ENCODE peak calls at places on chromosomes 2 and 18, in seven cellular contexts. One of them, this sample, is unnamed.

GRCh38 chr2:85589982-85590791 is 5.4 kb upstream of the RNF181 start:
- DNase-seq in adrenal gland: peak
- DNase-seq in GM12891: no peak
- DNase-seq in uterus: no peak
- DNase-seq in right lobe of liver: peak
- DNase-seq in HepG2: peak
- DNase-seq in A549: no peak
- DNase-seq in this sample: no peak

GRCh38 chr18:46414863-46415262 is 242.2 kb downstream of the LOXHD1 start:
- DNase-seq in GM12891: no peak
- DNase-seq in A549: no peak
- DNase-seq in uterus: no peak
- DNase-seq in adrenal gland: no peak
- DNase-seq in HepG2: no peak
- DNase-seq in right lobe of liver: no peak
- DNase-seq in this sample: no peak

GRCh38 chr18:21389903-21390302 is 147.9 kb downstream of the GREB1L start:
- DNase-seq in adrenal gland: no peak
- DNase-seq in GM12891: no peak
- DNase-seq in right lobe of liver: no peak
- DNase-seq in HepG2: no peak
- DNase-seq in A549: no peak
- DNase-seq in uterus: no peak
- DNase-seq in this sample: no peak

GRCh38 chr2:2846379-2847130 is 515.5 kb upstream of the MYT1L start:
- DNase-seq in GM12891: no peak
- DNase-seq in uterus: peak
- DNase-seq in right lobe of liver: no peak
- DNase-seq in A549: no peak
- DNase-seq in adrenal gland: no peak
- DNase-seq in HepG2: no peak
- DNase-seq in this sample: no peak

GRCh38 chr2:41038408-41038807 is 586.5 kb upstream of the SLC8A1 start:
- DNase-seq in right lobe of liver: no peak
- DNase-seq in GM12891: no peak
- DNase-seq in uterus: no peak
- DNase-seq in HepG2: no peak
- DNase-seq in adrenal gland: no peak
- DNase-seq in A549: no peak
- DNase-seq in this sample: no peak

GRCh38 chr2:210198326-210198725 is 26.9 kb downstream of the ACADL start:
- DNase-seq in GM12891: no peak
- DNase-seq in A549: no peak
- DNase-seq in right lobe of liver: no peak
- DNase-seq in uterus: no peak
- DNase-seq in HepG2: no peak
- DNase-seq in adrenal gland: no peak
- DNase-seq in this sample: no peak

GRCh38 chr2:85684806-85685205 is 9.4 kb upstream of the GNLY start:
- DNase-seq in A549: no peak
- DNase-seq in HepG2: no peak
- DNase-seq in adrenal gland: no peak
- DNase-seq in uterus: no peak
- DNase-seq in right lobe of liver: no peak
- DNase-seq in GM12891: no peak
- DNase-seq in this sample: no peak

GRCh38 chr18:78875268-78875997 is 104.2 kb upstream of the SALL3 start:
- DNase-seq in adrenal gland: peak
- DNase-seq in A549: no peak
- DNase-seq in HepG2: peak
- DNase-seq in GM12891: peak
- DNase-seq in right lobe of liver: no peak
- DNase-seq in uterus: no peak
- DNase-seq in this sample: no peak

GRCh38 chr2:3326871-3327270 is 50.7 kb downstream of the EIPR1 start:
- DNase-seq in adrenal gland: no peak
- DNase-seq in A549: no peak
- DNase-seq in HepG2: no peak
- DNase-seq in uterus: no peak
- DNase-seq in right lobe of liver: no peak
- DNase-seq in GM12891: no peak
- DNase-seq in this sample: no peak

GRCh38 chr2:149018971-149019370 is 19.5 kb upstream of the LYPD6B start:
- DNase-seq in uterus: no peak
- DNase-seq in A549: no peak
- DNase-seq in adrenal gland: no peak
- DNase-seq in GM12891: no peak
- DNase-seq in HepG2: no peak
- DNase-seq in right lobe of liver: no peak
- DNase-seq in this sample: no peak

GRCh38 chr2:28993211-28993960 is 12.3 kb downstream of the TOGARAM2 start:
- DNase-seq in GM12891: no peak
- DNase-seq in adrenal gland: no peak
- DNase-seq in right lobe of liver: no peak
- DNase-seq in uterus: no peak
- DNase-seq in A549: no peak
- DNase-seq in HepG2: no peak
- DNase-seq in this sample: no peak

GRCh38 chr2:182103531-182103930 is 117.9 kb downstream of the PPP1R1C start:
- DNase-seq in HepG2: no peak
- DNase-seq in uterus: no peak
- DNase-seq in A549: no peak
- DNase-seq in adrenal gland: no peak
- DNase-seq in GM12891: no peak
- DNase-seq in right lobe of liver: no peak
- DNase-seq in this sample: no peak

GRCh38 chr2:108182489-108182888 is 57.3 kb upstream of the SULT1C3 start:
- DNase-seq in adrenal gland: no peak
- DNase-seq in GM12891: no peak
- DNase-seq in right lobe of liver: no peak
- DNase-seq in HepG2: peak
- DNase-seq in A549: no peak
- DNase-seq in uterus: no peak
- DNase-seq in this sample: no peak

GRCh38 chr18:50790956-50791355 is 28.9 kb downstream of the MRO start:
- DNase-seq in A549: no peak
- DNase-seq in right lobe of liver: no peak
- DNase-seq in adrenal gland: no peak
- DNase-seq in GM12891: no peak
- DNase-seq in HepG2: no peak
- DNase-seq in uterus: no peak
- DNase-seq in this sample: no peak

GRCh38 chr2:58157754-58158153 is 83.4 kb downstream of the FANCL start:
- DNase-seq in HepG2: no peak
- DNase-seq in uterus: no peak
- DNase-seq in GM12891: no peak
- DNase-seq in adrenal gland: no peak
- DNase-seq in A549: no peak
- DNase-seq in right lobe of liver: no peak
- DNase-seq in this sample: no peak

GRCh38 chr2:64652231-64653173 is 1.2 kb downstream of the SERTAD2 start:
- DNase-seq in HepG2: peak
- DNase-seq in A549: peak
- DNase-seq in uterus: peak
- DNase-seq in adrenal gland: peak
- DNase-seq in right lobe of liver: peak
- DNase-seq in GM12891: no peak
- DNase-seq in this sample: no peak

DNA sequence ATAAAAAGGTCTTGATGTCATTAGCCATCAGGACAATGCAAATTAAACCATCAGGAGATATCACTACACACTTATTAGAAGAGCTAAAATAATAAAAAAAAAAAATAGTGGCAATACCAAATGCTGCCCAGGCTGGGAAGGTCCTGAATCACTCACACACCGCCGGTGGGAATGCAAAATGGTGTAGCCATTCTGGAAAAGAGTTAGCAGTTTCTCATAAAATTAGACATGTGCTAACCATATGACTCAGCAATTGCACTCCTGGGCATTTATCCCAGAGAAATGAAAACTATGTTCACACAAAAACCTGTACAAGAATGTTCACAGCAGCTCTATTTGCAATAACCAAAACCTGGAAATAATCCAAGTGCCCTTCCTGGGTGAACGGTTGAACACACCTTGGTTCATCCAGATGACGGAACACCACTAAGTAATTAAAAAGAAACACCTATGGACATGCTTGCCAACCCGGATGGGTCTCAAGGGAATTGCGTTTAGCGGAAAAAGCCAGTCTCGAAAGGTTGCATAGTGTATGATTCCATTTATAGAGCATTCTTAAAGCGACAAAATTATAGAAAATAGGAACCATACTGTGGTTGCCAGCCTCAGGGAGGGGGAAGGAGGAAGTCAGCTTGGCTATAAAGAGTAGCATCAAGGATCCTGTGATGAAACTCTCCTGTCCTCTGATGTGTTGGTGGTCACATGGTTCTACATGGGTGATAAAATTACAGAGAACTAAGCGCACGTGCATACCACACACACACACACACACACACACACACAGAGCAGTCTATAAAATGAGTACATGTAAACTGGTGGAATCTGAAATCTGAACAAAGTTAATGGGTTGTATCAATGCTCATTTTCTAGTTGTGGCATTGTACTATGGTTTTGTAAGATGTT is 4.6 kb downstream of the MBP start:
- DNase-seq in HepG2: no peak
- DNase-seq in GM12891: no peak
- DNase-seq in A549: no peak
- DNase-seq in adrenal gland: no peak
- DNase-seq in right lobe of liver: no peak
- DNase-seq in uterus: peak
- DNase-seq in this sample: no peak
- TF ChIP-seq POLR2A in HepG2: no peak
- TF ChIP-seq POLR2A in GM12891: peak
- TF ChIP-seq POLR2A in A549: no peak
- TF ChIP-seq POLR2A in adrenal gland: no peak
- TF ChIP-seq POLR2A in right lobe of liver: peak
- TF ChIP-seq POLR2A in uterus: no peak
- TF ChIP-seq POLR2A in this sample: no peak

DNA sequence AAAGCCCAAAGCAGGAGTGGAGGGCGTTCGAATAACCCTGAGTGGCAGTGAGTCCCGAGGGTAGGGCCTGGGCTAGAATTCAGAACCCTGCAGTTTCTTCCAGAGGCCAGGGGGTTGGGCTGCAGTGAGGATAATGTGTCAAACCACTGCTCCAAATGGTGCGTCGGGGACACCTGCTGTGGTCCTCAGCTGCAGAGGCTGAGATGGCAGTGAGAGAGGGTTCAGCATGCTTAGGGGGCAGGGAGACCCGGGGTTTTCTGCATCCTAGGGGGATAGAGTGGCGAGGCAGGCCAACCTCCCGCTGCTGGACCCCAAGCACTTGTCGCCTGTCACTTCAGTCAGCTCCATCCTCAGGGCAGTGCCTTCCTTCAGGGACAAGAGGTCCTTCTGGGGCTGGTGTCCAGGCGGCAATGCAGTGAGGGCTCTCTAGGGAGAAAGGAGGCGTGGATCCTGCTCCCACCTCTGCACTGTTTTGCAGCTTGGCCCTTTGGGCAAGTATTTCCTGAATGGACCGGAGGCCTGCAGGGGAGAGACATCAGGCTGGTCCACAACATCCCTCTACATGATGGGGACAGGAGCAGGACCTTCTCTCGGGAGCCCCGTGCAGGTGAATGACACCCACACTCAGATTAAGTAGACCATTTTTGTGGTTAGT is 8.4 kb upstream of the NTSR2 start:
- DNase-seq in uterus: no peak
- DNase-seq in HepG2: no peak
- DNase-seq in A549: no peak
- DNase-seq in GM12891: no peak
- DNase-seq in adrenal gland: no peak
- DNase-seq in right lobe of liver: no peak
- DNase-seq in this sample: no peak
- TF ChIP-seq POLR2A in uterus: no peak
- TF ChIP-seq POLR2A in HepG2: no peak
- TF ChIP-seq POLR2A in A549: no peak
- TF ChIP-seq POLR2A in GM12891: no peak
- TF ChIP-seq POLR2A in adrenal gland: no peak
- TF ChIP-seq POLR2A in right lobe of liver: no peak
- TF ChIP-seq POLR2A in this sample: no peak

DNA sequence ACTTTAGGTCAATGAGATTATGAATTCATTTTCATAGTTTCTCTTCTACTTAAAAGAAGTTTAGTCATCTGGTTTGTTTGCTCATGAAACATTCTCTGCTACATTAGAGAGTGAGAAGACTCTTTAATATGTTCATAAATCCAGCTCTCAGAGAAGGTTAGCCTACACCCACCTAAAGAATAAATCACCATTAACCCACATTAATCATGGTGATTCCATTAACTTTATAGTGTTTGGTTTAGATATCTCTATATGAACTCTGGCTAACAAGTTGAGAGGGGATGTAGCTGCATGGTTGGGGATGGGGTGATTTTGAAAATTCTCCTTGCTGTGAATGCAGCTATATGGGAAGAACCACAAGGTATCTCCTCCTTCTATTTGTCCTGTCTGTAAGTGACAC is 10.7 kb downstream of the TFPI start:
- DNase-seq in GM12891: no peak
- DNase-seq in A549: no peak
- DNase-seq in uterus: no peak
- DNase-seq in HepG2: no peak
- DNase-seq in right lobe of liver: no peak
- DNase-seq in adrenal gland: no peak
- DNase-seq in this sample: no peak
- TF ChIP-seq POLR2A in GM12891: no peak
- TF ChIP-seq POLR2A in A549: no peak
- TF ChIP-seq POLR2A in uterus: no peak
- TF ChIP-seq POLR2A in HepG2: no peak
- TF ChIP-seq POLR2A in right lobe of liver: no peak
- TF ChIP-seq POLR2A in adrenal gland: no peak
- TF ChIP-seq POLR2A in this sample: no peak

GRCh38 chr2:70716131-70716766 is 51.8 kb downstream of the ADD2 start:
- DNase-seq in A549: no peak
- DNase-seq in uterus: no peak
- DNase-seq in adrenal gland: no peak
- DNase-seq in HepG2: no peak
- DNase-seq in right lobe of liver: no peak
- DNase-seq in GM12891: no peak
- DNase-seq in this sample: no peak

GRCh38 chr2:70716951-70717350 is 51.0 kb downstream of the ADD2 start:
- DNase-seq in uterus: no peak
- DNase-seq in GM12891: no peak
- DNase-seq in right lobe of liver: no peak
- DNase-seq in adrenal gland: no peak
- DNase-seq in HepG2: no peak
- DNase-seq in A549: no peak
- DNase-seq in this sample: no peak

GRCh38 chr2:70718736-70719135 is 49.3 kb downstream of the ADD2 start:
- DNase-seq in uterus: no peak
- DNase-seq in HepG2: no peak
- DNase-seq in adrenal gland: no peak
- DNase-seq in GM12891: no peak
- DNase-seq in A549: no peak
- DNase-seq in right lobe of liver: no peak
- DNase-seq in this sample: no peak

GRCh38 chr2:70719231-70719630 is 48.8 kb downstream of the ADD2 start:
- DNase-seq in adrenal gland: no peak
- DNase-seq in right lobe of liver: no peak
- DNase-seq in uterus: no peak
- DNase-seq in HepG2: no peak
- DNase-seq in GM12891: no peak
- DNase-seq in A549: no peak
- DNase-seq in this sample: no peak

GRCh38 chr2:70717431-70718038 is 50.5 kb downstream of the ADD2 start:
- DNase-seq in GM12891: no peak
- DNase-seq in adrenal gland: no peak
- DNase-seq in HepG2: no peak
- DNase-seq in right lobe of liver: no peak
- DNase-seq in A549: no peak
- DNase-seq in uterus: no peak
- DNase-seq in this sample: no peak
- TF ChIP-seq POLR2A in GM12891: no peak
- TF ChIP-seq POLR2A in adrenal gland: no peak
- TF ChIP-seq POLR2A in HepG2: no peak
- TF ChIP-seq POLR2A in right lobe of liver: no peak
- TF ChIP-seq POLR2A in A549: no peak
- TF ChIP-seq POLR2A in uterus: no peak
- TF ChIP-seq POLR2A in this sample: no peak